ENCODE peak calls at places on chromosome 21, in seven cellular contexts. One of them, this sample, is unnamed.
A peak's percentile ranks its signal among the peaks of the same experiment; 100 is the strongest.

GRCh38 chr21:37380349-37381323 is 14.1 kb downstream of the DYRK1A start:
- DNase-seq in epithelial cell of esophagus: peak; percentile 49
- DNase-seq in activated CD8-positive, alpha-beta T cell treated with anti-CD3 and anti-CD28 coated beads for 36 hours: no peak
- DNase-seq in keratinocyte: no peak
- DNase-seq in A549: no peak
- DNase-seq in AG09309: no peak
- DNase-seq in Calu3: no peak
- DNase-seq in this sample: no peak

GRCh38 chr21:28160378-28160777 is 832.3 kb downstream of the LTN1 start:
- DNase-seq in Calu3: no peak
- DNase-seq in activated CD8-positive, alpha-beta T cell treated with anti-CD3 and anti-CD28 coated beads for 36 hours: no peak
- DNase-seq in AG09309: peak; percentile 40
- DNase-seq in epithelial cell of esophagus: peak; percentile 5
- DNase-seq in keratinocyte: no peak
- DNase-seq in A549: no peak
- DNase-seq in this sample: no peak

GRCh38 chr21:36966846-36967657 is 583 bp upstream of the HLCS start:
- DNase-seq in A549: no peak
- DNase-seq in activated CD8-positive, alpha-beta T cell treated with anti-CD3 and anti-CD28 coated beads for 36 hours: no peak
- DNase-seq in Calu3: no peak
- DNase-seq in epithelial cell of esophagus: no peak
- DNase-seq in keratinocyte: no peak
- DNase-seq in AG09309: no peak
- DNase-seq in this sample: no peak

GRCh38 chr21:28516996-28517592 is 475.6 kb downstream of the LTN1 start:
- DNase-seq in activated CD8-positive, alpha-beta T cell treated with anti-CD3 and anti-CD28 coated beads for 36 hours: peak; percentile 81
- DNase-seq in AG09309: no peak
- DNase-seq in keratinocyte: no peak
- DNase-seq in A549: peak; percentile 2
- DNase-seq in Calu3: peak; percentile 75
- DNase-seq in epithelial cell of esophagus: peak; percentile 71
- DNase-seq in this sample: no peak

GRCh38 chr21:19603011-19603593 is 1199.5 kb upstream of the TMPRSS15 start:
- DNase-seq in keratinocyte: no peak
- DNase-seq in epithelial cell of esophagus: no peak
- DNase-seq in activated CD8-positive, alpha-beta T cell treated with anti-CD3 and anti-CD28 coated beads for 36 hours: no peak
- DNase-seq in A549: no peak
- DNase-seq in Calu3: no peak
- DNase-seq in AG09309: no peak
- DNase-seq in this sample: no peak

GRCh38 chr21:27545754-27546349 is 579.0 kb upstream of the ADAMTS5 start:
- DNase-seq in epithelial cell of esophagus: no peak
- DNase-seq in Calu3: no peak
- DNase-seq in activated CD8-positive, alpha-beta T cell treated with anti-CD3 and anti-CD28 coated beads for 36 hours: no peak
- DNase-seq in A549: no peak
- DNase-seq in keratinocyte: no peak
- DNase-seq in AG09309: no peak
- DNase-seq in this sample: no peak

GRCh38 chr21:29130234-29130993 is at the start of gene MAP3K7CL:
- DNase-seq in Calu3: no peak
- DNase-seq in keratinocyte: peak; percentile 75
- DNase-seq in activated CD8-positive, alpha-beta T cell treated with anti-CD3 and anti-CD28 coated beads for 36 hours: no peak
- DNase-seq in A549: no peak
- DNase-seq in epithelial cell of esophagus: peak; percentile 97
- DNase-seq in AG09309: peak; percentile 99
- DNase-seq in this sample: no peak

GRCh38 chr21:8989261-8989882 is 1532.0 kb upstream of the TPTE start:
- DNase-seq in Calu3: peak; percentile 56
- DNase-seq in epithelial cell of esophagus: no peak
- DNase-seq in activated CD8-positive, alpha-beta T cell treated with anti-CD3 and anti-CD28 coated beads for 36 hours: no peak
- DNase-seq in AG09309: no peak
- DNase-seq in keratinocyte: no peak
- DNase-seq in A549: no peak
- DNase-seq in this sample: no peak

GRCh38 chr21:21714396-21714795 is 716.2 kb downstream of the NCAM2 start:
- DNase-seq in activated CD8-positive, alpha-beta T cell treated with anti-CD3 and anti-CD28 coated beads for 36 hours: no peak
- DNase-seq in epithelial cell of esophagus: no peak
- DNase-seq in keratinocyte: no peak
- DNase-seq in A549: no peak
- DNase-seq in AG09309: no peak
- DNase-seq in Calu3: no peak
- DNase-seq in this sample: no peak

GRCh38 chr21:31888936-31889371 is 16.1 kb downstream of the HUNK start:
- DNase-seq in Calu3: peak; percentile 47
- DNase-seq in keratinocyte: no peak
- DNase-seq in AG09309: no peak
- DNase-seq in epithelial cell of esophagus: peak; percentile 51
- DNase-seq in A549: peak; percentile 39
- DNase-seq in activated CD8-positive, alpha-beta T cell treated with anti-CD3 and anti-CD28 coated beads for 36 hours: no peak
- DNase-seq in this sample: no peak

GRCh38 chr21:31252091-31252490 is 92.0 kb downstream of the TIAM1 start:
- DNase-seq in epithelial cell of esophagus: no peak
- DNase-seq in keratinocyte: no peak
- DNase-seq in activated CD8-positive, alpha-beta T cell treated with anti-CD3 and anti-CD28 coated beads for 36 hours: no peak
- DNase-seq in Calu3: no peak
- DNase-seq in A549: no peak
- DNase-seq in AG09309: no peak
- DNase-seq in this sample: no peak

GRCh38 chr21:42276526-42277154 is 38.6 kb downstream of the TFF3 start:
- DNase-seq in A549: no peak
- DNase-seq in keratinocyte: no peak
- DNase-seq in epithelial cell of esophagus: no peak
- DNase-seq in activated CD8-positive, alpha-beta T cell treated with anti-CD3 and anti-CD28 coated beads for 36 hours: no peak
- DNase-seq in Calu3: no peak
- DNase-seq in AG09309: no peak
- DNase-seq in this sample: no peak

GRCh38 chr21:19771881-19772280 is 1226.3 kb upstream of the NCAM2 start:
- DNase-seq in keratinocyte: no peak
- DNase-seq in Calu3: no peak
- DNase-seq in A549: no peak
- DNase-seq in epithelial cell of esophagus: no peak
- DNase-seq in activated CD8-positive, alpha-beta T cell treated with anti-CD3 and anti-CD28 coated beads for 36 hours: no peak
- DNase-seq in AG09309: no peak
- DNase-seq in this sample: no peak

GRCh38 chr21:29342394-29342957 is 43.8 kb downstream of the BACH1 start:
- DNase-seq in A549: peak; percentile 2
- DNase-seq in AG09309: peak; percentile 88
- DNase-seq in activated CD8-positive, alpha-beta T cell treated with anti-CD3 and anti-CD28 coated beads for 36 hours: peak; percentile 68
- DNase-seq in epithelial cell of esophagus: peak; percentile 93
- DNase-seq in Calu3: no peak
- DNase-seq in keratinocyte: no peak
- DNase-seq in this sample: no peak

GRCh38 chr21:26177741-26178452 is 7.3 kb upstream of the APP start:
- DNase-seq in epithelial cell of esophagus: no peak
- DNase-seq in keratinocyte: no peak
- DNase-seq in activated CD8-positive, alpha-beta T cell treated with anti-CD3 and anti-CD28 coated beads for 36 hours: no peak
- DNase-seq in AG09309: no peak
- DNase-seq in Calu3: no peak
- DNase-seq in A549: no peak
- DNase-seq in this sample: no peak

GRCh38 chr21:27269646-27270045 is 302.8 kb upstream of the ADAMTS5 start:
- DNase-seq in Calu3: no peak
- DNase-seq in keratinocyte: peak; percentile 54
- DNase-seq in epithelial cell of esophagus: peak; percentile 88
- DNase-seq in A549: no peak
- DNase-seq in AG09309: peak; percentile 78
- DNase-seq in activated CD8-positive, alpha-beta T cell treated with anti-CD3 and anti-CD28 coated beads for 36 hours: no peak
- DNase-seq in this sample: no peak

GRCh38 chr21:35648512-35648911 is 411.8 kb downstream of the SETD4 start:
- DNase-seq in keratinocyte: no peak
- DNase-seq in Calu3: no peak
- DNase-seq in epithelial cell of esophagus: peak; percentile 14
- DNase-seq in A549: no peak
- DNase-seq in activated CD8-positive, alpha-beta T cell treated with anti-CD3 and anti-CD28 coated beads for 36 hours: no peak
- DNase-seq in AG09309: no peak
- DNase-seq in this sample: no peak

GRCh38 chr21:33370292-33370691 is 32.9 kb upstream of the IFNGR2 start:
- DNase-seq in AG09309: no peak
- DNase-seq in epithelial cell of esophagus: no peak
- DNase-seq in keratinocyte: no peak
- DNase-seq in activated CD8-positive, alpha-beta T cell treated with anti-CD3 and anti-CD28 coated beads for 36 hours: no peak
- DNase-seq in Calu3: no peak
- DNase-seq in A549: no peak
- DNase-seq in this sample: no peak
- TF ChIP-seq CTCF in AG09309: no peak
- TF ChIP-seq CTCF in epithelial cell of esophagus: no peak
- TF ChIP-seq CTCF in keratinocyte: no peak
- TF ChIP-seq CTCF in activated CD8-positive, alpha-beta T cell treated with anti-CD3 and anti-CD28 coated beads for 36 hours: no peak
- TF ChIP-seq CTCF in Calu3: no peak
- TF ChIP-seq CTCF in A549: no peak
- TF ChIP-seq CTCF in this sample: no peak

GRCh38 chr21:46092026-46092764 is 5.7 kb upstream of the COL6A2 start:
- DNase-seq in A549: no peak
- DNase-seq in keratinocyte: no peak
- DNase-seq in activated CD8-positive, alpha-beta T cell treated with anti-CD3 and anti-CD28 coated beads for 36 hours: no peak
- DNase-seq in epithelial cell of esophagus: no peak
- DNase-seq in AG09309: peak; percentile 97
- DNase-seq in Calu3: no peak
- DNase-seq in this sample: no peak

GRCh38 chr21:46092811-46093667 is 4.9 kb upstream of the COL6A2 start:
- DNase-seq in keratinocyte: no peak
- DNase-seq in AG09309: no peak
- DNase-seq in Calu3: no peak
- DNase-seq in A549: no peak
- DNase-seq in epithelial cell of esophagus: no peak
- DNase-seq in activated CD8-positive, alpha-beta T cell treated with anti-CD3 and anti-CD28 coated beads for 36 hours: no peak
- DNase-seq in this sample: no peak

GRCh38 chr21:46091631-46092025 is 6.3 kb upstream of the COL6A2 start:
- DNase-seq in AG09309: no peak
- DNase-seq in A549: no peak
- DNase-seq in epithelial cell of esophagus: no peak
- DNase-seq in Calu3: no peak
- DNase-seq in keratinocyte: no peak
- DNase-seq in activated CD8-positive, alpha-beta T cell treated with anti-CD3 and anti-CD28 coated beads for 36 hours: no peak
- DNase-seq in this sample: no peak

GRCh38 chr21:46089285-46089684 is 8.6 kb upstream of the COL6A2 start:
- DNase-seq in epithelial cell of esophagus: no peak
- DNase-seq in AG09309: no peak
- DNase-seq in Calu3: no peak
- DNase-seq in keratinocyte: no peak
- DNase-seq in A549: no peak
- DNase-seq in activated CD8-positive, alpha-beta T cell treated with anti-CD3 and anti-CD28 coated beads for 36 hours: no peak
- DNase-seq in this sample: no peak

DNA sequence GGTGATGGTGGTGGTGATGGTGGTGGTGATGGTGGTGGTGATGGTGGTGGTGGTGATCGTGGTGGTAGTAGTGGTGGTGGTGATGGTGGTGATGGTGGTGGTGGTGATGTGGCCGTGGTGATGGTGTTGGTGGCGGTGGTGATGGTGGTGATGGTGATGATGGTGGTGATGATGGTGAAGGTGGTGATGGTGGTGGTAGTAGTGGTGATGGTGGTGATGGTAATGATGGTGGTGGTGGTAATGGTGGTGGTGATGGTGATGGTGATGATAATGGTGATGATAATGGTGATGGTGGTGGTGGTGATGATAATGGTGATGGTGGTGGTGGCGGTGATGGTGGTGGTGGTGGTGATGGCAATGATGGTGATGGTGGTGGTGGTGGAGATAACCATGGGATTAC is 6.8 kb upstream of the COL6A2 start:
- DNase-seq in AG09309: no peak
- DNase-seq in Calu3: no peak
- DNase-seq in keratinocyte: no peak
- DNase-seq in activated CD8-positive, alpha-beta T cell treated with anti-CD3 and anti-CD28 coated beads for 36 hours: no peak
- DNase-seq in A549: no peak
- DNase-seq in epithelial cell of esophagus: no peak
- DNase-seq in this sample: no peak
- TF ChIP-seq CTCF in AG09309: no peak
- TF ChIP-seq CTCF in Calu3: no peak
- TF ChIP-seq CTCF in keratinocyte: no peak
- TF ChIP-seq CTCF in activated CD8-positive, alpha-beta T cell treated with anti-CD3 and anti-CD28 coated beads for 36 hours: no peak
- TF ChIP-seq CTCF in A549: no peak
- TF ChIP-seq CTCF in epithelial cell of esophagus: no peak
- TF ChIP-seq CTCF in this sample: no peak

GRCh38 chr21:41069305-41069642 is 98.7 kb upstream of the BACE2 start:
- DNase-seq in Calu3: no peak
- DNase-seq in epithelial cell of esophagus: no peak
- DNase-seq in AG09309: no peak
- DNase-seq in A549: no peak
- DNase-seq in activated CD8-positive, alpha-beta T cell treated with anti-CD3 and anti-CD28 coated beads for 36 hours: no peak
- DNase-seq in keratinocyte: no peak
- DNase-seq in this sample: no peak
- TF ChIP-seq CTCF in Calu3: no peak
- TF ChIP-seq CTCF in epithelial cell of esophagus: no peak
- TF ChIP-seq CTCF in AG09309: no peak
- TF ChIP-seq CTCF in A549: no peak
- TF ChIP-seq CTCF in activated CD8-positive, alpha-beta T cell treated with anti-CD3 and anti-CD28 coated beads for 36 hours: no peak
- TF ChIP-seq CTCF in keratinocyte: no peak
- TF ChIP-seq CTCF in this sample: no peak

GRCh38 chr21:44548381-44548780 is 2.9 kb downstream of the KRTAP10-2 start:
- DNase-seq in keratinocyte: no peak
- DNase-seq in activated CD8-positive, alpha-beta T cell treated with anti-CD3 and anti-CD28 coated beads for 36 hours: no peak
- DNase-seq in AG09309: no peak
- DNase-seq in epithelial cell of esophagus: no peak
- DNase-seq in Calu3: no peak
- DNase-seq in A549: no peak
- DNase-seq in this sample: no peak

GRCh38 chr21:44551290-44552015 is at the start of gene KRTAP10-2:
- DNase-seq in AG09309: no peak
- DNase-seq in activated CD8-positive, alpha-beta T cell treated with anti-CD3 and anti-CD28 coated beads for 36 hours: no peak
- DNase-seq in Calu3: no peak
- DNase-seq in keratinocyte: no peak
- DNase-seq in epithelial cell of esophagus: no peak
- DNase-seq in A549: no peak
- DNase-seq in this sample: no peak

GRCh38 chr21:44548922-44549321 is 2.4 kb downstream of the KRTAP10-2 start:
- DNase-seq in keratinocyte: no peak
- DNase-seq in A549: no peak
- DNase-seq in epithelial cell of esophagus: peak; percentile 5
- DNase-seq in AG09309: no peak
- DNase-seq in activated CD8-positive, alpha-beta T cell treated with anti-CD3 and anti-CD28 coated beads for 36 hours: no peak
- DNase-seq in Calu3: no peak
- DNase-seq in this sample: no peak

GRCh38 chr21:44550807-44551206 is 498 bp downstream of the KRTAP10-2 start:
- DNase-seq in AG09309: no peak
- DNase-seq in epithelial cell of esophagus: no peak
- DNase-seq in keratinocyte: peak; percentile 1
- DNase-seq in A549: no peak
- DNase-seq in Calu3: no peak
- DNase-seq in activated CD8-positive, alpha-beta T cell treated with anti-CD3 and anti-CD28 coated beads for 36 hours: no peak
- DNase-seq in this sample: no peak

DNA sequence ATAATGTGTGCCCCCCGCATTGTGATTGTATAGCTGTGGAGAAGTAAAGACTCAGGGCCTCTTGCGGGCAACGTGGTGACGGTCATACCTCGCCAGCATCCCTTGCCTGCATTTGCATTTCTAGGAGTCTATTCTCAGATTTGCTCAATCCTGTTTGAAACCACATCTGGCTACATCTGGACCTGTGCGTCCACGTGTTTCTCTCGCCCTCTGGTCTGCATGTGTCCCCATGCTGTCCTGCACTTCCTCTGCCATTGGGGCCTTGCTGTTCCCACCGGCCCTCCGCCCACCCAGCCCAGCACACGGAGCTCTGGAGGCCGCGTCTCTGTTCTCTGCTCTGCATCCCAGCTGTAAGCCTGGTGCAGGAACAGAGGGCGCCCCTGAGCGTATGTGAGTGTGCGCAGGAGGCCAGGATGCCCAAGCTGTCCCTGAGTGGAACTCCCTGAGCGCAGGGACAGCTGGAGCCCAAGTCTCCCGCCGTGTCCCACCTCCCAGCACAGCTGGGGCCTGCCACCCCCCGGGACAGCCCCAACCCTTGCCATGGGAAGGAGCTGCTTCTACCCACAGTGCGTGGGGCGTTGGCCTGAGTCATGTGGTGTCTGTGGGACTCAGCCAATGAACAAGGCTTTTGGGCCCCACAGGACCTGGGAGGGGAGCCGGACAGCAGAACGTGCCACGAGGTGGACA is 1.6 kb downstream of the KRTAP10-2 start:
- DNase-seq in keratinocyte: no peak
- DNase-seq in epithelial cell of esophagus: no peak
- DNase-seq in AG09309: no peak
- DNase-seq in A549: no peak
- DNase-seq in Calu3: no peak
- DNase-seq in activated CD8-positive, alpha-beta T cell treated with anti-CD3 and anti-CD28 coated beads for 36 hours: no peak
- DNase-seq in this sample: no peak
- TF ChIP-seq CTCF in keratinocyte: peak; percentile 47
- TF ChIP-seq CTCF in epithelial cell of esophagus: no peak
- TF ChIP-seq CTCF in AG09309: no peak
- TF ChIP-seq CTCF in A549: no peak
- TF ChIP-seq CTCF in Calu3: no peak
- TF ChIP-seq CTCF in activated CD8-positive, alpha-beta T cell treated with anti-CD3 and anti-CD28 coated beads for 36 hours: no peak
- TF ChIP-seq CTCF in this sample: no peak